ENCODE peak calls at places on chromosomes 16 and 17, in seven cellular contexts. V, L, C, R, M, T and S are unnamed samples.

GRCh38 chr16:60608971-60609370 is 1427.3 kb downstream of the CDH8 start:
- DNase-seq in L (no peak), V (no peak), M (no peak), T (no peak), R (no peak), C (no peak), S (no peak)

GRCh38 chr17:50139950-50140885 is 10.3 kb upstream of the SAMD14 start:
- DNase-seq in C (peak), V (peak), R (peak), T (peak), L (peak), M (peak), S (peak)

GRCh38 chr17:14301279-14301760 is 439 bp downstream of the HS3ST3B1 start:
- DNase-seq in C (peak), M (peak), V (no peak), R (no peak), L (no peak), T (no peak), S (no peak)

GRCh38 chr17:31739300-31739699 is 119.7 kb downstream of the COPRS start:
- DNase-seq in L (no peak), V (no peak), M (no peak), R (no peak), T (peak), C (no peak), S (no peak)

GRCh38 chr17:78722101-78722761 is 59.8 kb downstream of the CYTH1 start:
- DNase-seq in R (peak), L (peak), V (no peak), T (no peak), C (no peak), M (peak), S (peak)

GRCh38 chr16:30949655-30950515 is 1.0 kb downstream of the ORAI3 start:
- DNase-seq in T (peak), L (peak), R (no peak), M (peak), V (peak), C (peak), S (peak)

GRCh38 chr17:68175416-68175815 is 72.4 kb upstream of the AMZ2 start:
- DNase-seq in R (no peak), L (no peak), V (no peak), T (no peak), C (no peak), M (no peak), S (no peak)

GRCh38 chr16:23510154-23510914 is at the start of gene GGA2:
- DNase-seq in V (peak), R (peak), T (peak), L (peak), M (peak), C (peak), S (peak)

GRCh38 chr16:6889106-6889505 is 443.5 kb upstream of the RBFOX1 start:
- DNase-seq in M (no peak), T (no peak), L (no peak), V (no peak), C (no peak), R (no peak), S (no peak)

GRCh38 chr17:70945386-70945785 is 776.1 kb downstream of the KCNJ2 start:
- DNase-seq in C (no peak), T (no peak), V (no peak), M (no peak), L (no peak), R (no peak), S (no peak)